ENCODE peak calls at places on chromosomes 3 and 15, in five cellular contexts. H, K, O, B and A are unnamed samples.

GRCh38 chr3:179156775-179157174 is 8.6 kb downstream of the PIK3CA start:
- DNase-seq in O (no peak), H (no peak), B (no peak), K (no peak), A (no peak)

GRCh38 chr3:45055411-45056143 is 29.5 kb downstream of the CLEC3B start:
- DNase-seq in H (no peak), B (no peak), K (no peak), O (no peak), A (no peak)

GRCh38 chr15:63752075-63752684 is 81.6 kb downstream of the HERC1 start:
- DNase-seq in O (peak; percentile 56), H (no peak), K (no peak), B (peak; percentile 70), A (peak; percentile 51)

GRCh38 chr3:15056676-15057404 is 8.3 kb downstream of the MRPS25 start:
- DNase-seq in H (no peak), O (no peak), B (no peak), K (no peak), A (no peak)

GRCh38 chr3:9525078-9525477 is 28.5 kb downstream of the LHFPL4 start:
- DNase-seq in K (no peak), B (no peak), O (no peak), H (no peak), A (no peak)

GRCh38 chr15:68833734-68834334 is 13.1 kb upstream of the ANP32A start:
- DNase-seq in O (peak; percentile 18), K (no peak), H (no peak), B (no peak), A (no peak)

GRCh38 chr15:78638658-78639314 is 2.2 kb downstream of the CHRNB4 start:
- DNase-seq in K (no peak), O (peak; percentile 13), H (no peak), B (peak; percentile 71), A (no peak)

GRCh38 chr3:146148468-146148931 is 12.5 kb downstream of the PLOD2 start:
- DNase-seq in B (no peak), O (no peak), K (no peak), H (no peak), A (no peak)

GRCh38 chr3:125317761-125318496 is 57.2 kb downstream of the ZNF148 start:
- DNase-seq in O (no peak), B (no peak), K (no peak), H (no peak), A (no peak)

GRCh38 chr3:50573566-50574279 is 4.4 kb downstream of the HEMK1 start:
- DNase-seq in O (peak; percentile 48), K (peak; percentile 80), B (peak; percentile 57), H (no peak), A (no peak)

DNA sequence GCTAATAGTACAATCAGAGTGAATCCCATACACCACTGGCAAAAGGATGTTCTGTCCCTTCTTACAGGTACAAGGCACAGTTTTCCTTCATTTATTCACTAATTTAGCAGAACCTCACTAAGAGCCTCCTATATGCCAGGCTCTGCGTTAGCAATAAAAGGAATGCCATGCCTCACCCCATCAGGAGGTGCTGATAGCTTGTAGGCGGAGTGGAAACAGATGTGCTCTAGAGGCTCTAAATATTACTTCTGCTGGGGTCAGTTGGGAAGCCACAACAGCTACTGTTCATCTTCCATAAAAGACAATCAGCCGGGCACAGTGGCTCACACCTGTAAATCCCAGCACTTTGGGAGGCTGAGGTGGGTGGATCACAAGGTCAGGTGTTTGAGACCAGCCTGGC is 24.4 kb downstream of the MLH1 start:
- DNase-seq in O (no peak), H (no peak), B (no peak), K (no peak), A (no peak)
- H3K36me3 ChIP-seq in O (peaks cover 45% of the 10 kb centered on the region), H (peaks cover 96% of the 10 kb centered on the region), B (peaks cover 91% of the 10 kb centered on the region), K (peaks cover 32% of the 10 kb centered on the region), A (peaks cover 6% of the 10 kb centered on the region)

DNA sequence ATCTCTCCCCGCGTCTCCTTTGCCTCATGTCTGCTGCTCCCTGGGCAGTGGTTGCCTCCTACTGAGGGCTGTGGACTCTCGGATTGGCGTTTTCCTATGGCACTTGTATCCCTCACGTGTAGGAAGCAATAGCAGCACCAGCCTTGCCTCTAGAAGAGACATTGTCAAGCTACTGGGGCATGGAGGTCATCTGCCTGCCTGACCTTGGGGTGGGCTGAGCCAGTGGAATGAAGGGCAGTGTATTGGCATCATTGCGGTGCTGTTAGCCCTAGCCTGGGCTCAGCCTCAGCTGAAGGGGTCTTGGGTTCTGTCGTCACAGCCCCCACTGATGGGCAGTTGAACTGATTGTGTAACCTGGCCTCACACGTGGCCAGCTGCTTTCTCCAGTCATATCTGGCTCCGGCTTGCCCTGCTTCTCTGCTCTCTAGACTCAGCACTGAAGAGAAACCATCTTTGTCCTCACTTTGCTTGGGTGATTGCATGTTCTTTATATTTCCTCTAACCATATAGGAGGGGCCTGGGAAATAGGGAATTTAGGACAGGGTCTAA is 8.1 kb downstream of the ABCF3 start:
- DNase-seq in O (no peak), B (no peak), K (no peak), H (no peak), A (no peak)
- H3K36me3 ChIP-seq in O (peaks cover 54% of the 10 kb centered on the region), B (peaks cover 74% of the 10 kb centered on the region), K (peaks cover 43% of the 10 kb centered on the region), H (peaks cover 71% of the 10 kb centered on the region), A (peaks cover 27% of the 10 kb centered on the region)

DNA sequence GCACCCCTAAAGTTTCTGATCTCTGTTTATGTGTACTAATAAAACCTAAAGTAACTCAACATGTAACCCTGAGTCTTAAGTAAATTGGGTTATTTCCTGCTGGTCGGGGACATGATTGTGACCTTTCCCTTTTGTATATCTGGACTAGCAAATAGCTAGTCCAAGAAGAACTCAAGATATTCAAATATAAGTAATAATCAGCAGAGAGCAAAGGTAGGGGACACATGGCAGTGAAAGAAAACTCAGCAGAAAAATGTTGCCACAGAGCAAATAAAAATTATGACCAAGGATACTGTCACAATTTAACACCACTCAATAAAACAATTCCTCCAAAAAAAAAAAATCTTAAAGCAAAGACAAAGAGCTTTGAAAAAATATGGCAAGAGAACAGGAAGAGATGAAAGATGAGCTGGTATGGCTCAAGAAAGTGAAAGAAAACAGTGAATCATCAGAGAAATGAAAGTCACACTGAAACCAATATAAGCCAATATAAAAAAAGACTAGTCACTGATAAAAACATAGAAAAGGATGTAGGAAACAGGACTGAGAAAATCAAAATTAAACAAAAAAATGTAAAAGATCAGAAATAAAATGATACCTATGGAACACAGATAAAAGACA is 43.5 kb downstream of the HLTF start:
- DNase-seq in B (no peak), H (no peak), K (no peak), O (no peak), A (no peak)
- H3K36me3 ChIP-seq in B (peaks cover 24% of the 10 kb centered on the region), H (peaks cover 41% of the 10 kb centered on the region), K (peaks cover 3% of the 10 kb centered on the region), O (peaks cover 3% of the 10 kb centered on the region), A (peaks cover 69% of the 10 kb centered on the region)

GRCh38 chr15:70079831-70080230 is 17.9 kb downstream of the TLE3 start:
- DNase-seq in O (no peak), K (no peak), H (no peak), B (no peak), A (no peak)
- H3K36me3 ChIP-seq in O (peaks cover 37% of the 10 kb centered on the region), K (no peaks in the 10 kb centered on the region), H (peaks cover 39% of the 10 kb centered on the region), B (peaks cover 60% of the 10 kb centered on the region), A (peaks cover 24% of the 10 kb centered on the region)

GRCh38 chr15:89837830-89838178 is 23.2 kb upstream of the ANPEP start:
- DNase-seq in B (no peak), K (no peak), O (no peak), H (no peak), A (no peak)

GRCh38 chr15:89836255-89837133 is 21.8 kb upstream of the ANPEP start:
- DNase-seq in H (peak; percentile 39), B (no peak), K (no peak), O (no peak), A (no peak)

GRCh38 chr15:89837134-89837829 is 22.6 kb upstream of the ANPEP start:
- DNase-seq in O (no peak), B (no peak), K (no peak), H (no peak), A (no peak)

GRCh38 chr15:89833966-89834365 is 19.3 kb upstream of the ANPEP start:
- DNase-seq in B (peak; percentile 24), K (no peak), H (no peak), O (no peak), A (no peak)

DNA sequence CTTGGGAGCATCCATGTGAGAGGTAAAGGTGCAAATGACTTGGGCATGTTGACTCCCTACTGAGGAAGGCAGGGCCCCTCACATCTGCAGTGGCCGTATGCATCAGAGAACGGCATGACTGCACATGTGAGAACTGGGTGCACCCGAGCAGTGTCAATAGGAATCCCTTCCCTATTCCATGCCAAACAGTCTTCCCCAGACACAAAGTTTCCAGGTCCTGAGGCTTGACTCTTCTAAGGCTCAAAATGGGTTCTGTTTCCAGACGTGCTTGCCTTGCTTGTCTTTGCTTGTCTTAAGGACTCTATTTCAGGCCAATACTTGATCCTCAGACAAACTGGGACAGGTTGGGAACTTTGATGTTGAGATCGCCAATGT is 20.5 kb upstream of the ANPEP start:
- DNase-seq in B (no peak), K (no peak), H (no peak), O (no peak), A (no peak)
- H3K36me3 ChIP-seq in B (peaks cover 56% of the 10 kb centered on the region), K (peaks cover 21% of the 10 kb centered on the region), H (peaks cover 29% of the 10 kb centered on the region), O (peaks cover 40% of the 10 kb centered on the region), A (peaks cover 2% of the 10 kb centered on the region)

DNA sequence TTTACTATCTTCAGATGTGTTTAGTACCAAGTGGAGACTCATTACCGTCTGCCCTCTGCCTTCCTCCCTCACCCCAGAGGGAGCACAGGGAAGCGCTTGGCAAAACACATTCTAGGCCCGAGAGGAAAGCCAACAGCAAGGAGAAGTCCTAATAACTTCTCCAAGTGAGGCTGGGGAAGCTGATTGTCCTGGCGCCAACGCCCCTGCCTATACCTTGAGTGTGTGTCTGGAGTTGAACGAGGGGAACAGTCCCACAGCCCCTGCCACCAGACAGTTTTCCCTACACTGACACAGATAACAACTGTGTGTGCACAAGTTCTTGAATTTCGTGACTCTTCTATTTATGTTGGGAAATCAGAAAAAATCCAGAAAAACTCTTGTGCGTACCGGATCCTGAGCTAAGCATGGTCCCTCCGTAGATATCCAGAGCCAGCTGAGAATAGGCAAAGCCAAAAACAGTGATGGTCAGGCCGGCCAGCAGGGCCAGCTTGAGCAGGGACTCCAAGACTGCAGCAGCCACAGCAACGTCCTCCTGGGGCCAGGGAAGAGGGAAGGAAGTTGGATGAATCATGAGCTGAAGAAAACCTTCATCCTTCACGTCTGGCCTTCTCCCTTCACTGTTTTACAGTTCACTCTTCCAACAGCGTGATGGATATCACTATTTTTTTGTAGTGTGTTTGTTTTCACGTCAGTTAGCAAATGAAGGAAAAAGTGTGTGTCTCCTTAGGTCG is 26.5 kb downstream of the RFT1 start:
- DNase-seq in H (no peak), O (no peak), B (no peak), K (no peak), A (no peak)
- H3K36me3 ChIP-seq in H (peaks cover 47% of the 10 kb centered on the region), O (peaks cover 21% of the 10 kb centered on the region), B (peaks cover 45% of the 10 kb centered on the region), K (peaks cover 4% of the 10 kb centered on the region), A (no peaks in the 10 kb centered on the region)

GRCh38 chr3:81568378-81568777 is 193.1 kb downstream of the GBE1 start:
- DNase-seq in B (no peak), O (no peak), H (no peak), K (no peak), A (no peak)

GRCh38 chr3:81565066-81565465 is 196.4 kb downstream of the GBE1 start:
- DNase-seq in B (no peak), H (no peak), O (no peak), K (no peak), A (no peak)
- H3K36me3 ChIP-seq in B (peaks cover 9% of the 10 kb centered on the region), H (peaks cover 14% of the 10 kb centered on the region), O (no peaks in the 10 kb centered on the region), K (no peaks in the 10 kb centered on the region), A (no peaks in the 10 kb centered on the region)